ENCODE peak calls at places on chromosomes 5 and 9, in four cellular contexts. X, I, U and F are unnamed samples.

GRCh38 chr9:101478444-101478843 is 42.9 kb upstream of the ALDOB start:
- DNase-seq in X (no peak), I (no peak), U (no peak), F (no peak)

GRCh38 chr9:80157561-80157983 is 585.8 kb downstream of the TLE4 start:
- DNase-seq in X (no peak), I (no peak), U (no peak), F (no peak)

GRCh38 chr9:34633851-34634550 is 3.6 kb downstream of the SIGMAR1 start:
- DNase-seq in X (no peak), I (peak), U (peak), F (peak)

GRCh38 chr5:60357302-60357701 is 342.7 kb downstream of the DEPDC1B start:
- DNase-seq in X (no peak), I (no peak), U (peak), F (no peak)

GRCh38 chr5:57524661-57525060 is 42.0 kb upstream of the ACTBL2 start:
- DNase-seq in X (no peak), I (no peak), U (no peak), F (no peak)

GRCh38 chr5:152547202-152547601 is 142.1 kb upstream of the NMUR2 start:
- DNase-seq in X (no peak), I (no peak), U (no peak), F (no peak)

GRCh38 chr5:108003178-108003577 is 332.4 kb upstream of the EFNA5 start:
- DNase-seq in X (peak), I (no peak), U (peak), F (no peak)

GRCh38 chr9:15246243-15246642 is 60.8 kb downstream of the TTC39B start:
- DNase-seq in X (no peak), I (no peak), U (no peak), F (no peak)

GRCh38 chr9:115595951-115596742 is 478.2 kb upstream of the TNC start:
- DNase-seq in X (no peak), I (no peak), U (no peak), F (no peak)

GRCh38 chr5:106195679-106196078 is 1475.1 kb downstream of the EFNA5 start:
- DNase-seq in X (no peak), I (no peak), U (no peak), F (no peak)

GRCh38 chr5:61805101-61805500 is 473.0 kb downstream of the ZSWIM6 start:
- DNase-seq in X (no peak), I (no peak), U (no peak), F (no peak)

GRCh38 chr9:113522419-113522818 is 58.9 kb downstream of the RGS3 start:
- DNase-seq in X (no peak), I (no peak), U (no peak), F (no peak)

GRCh38 chr9:38371495-38371894 is 21.0 kb upstream of the ALDH1B1 start:
- DNase-seq in X (peak), I (no peak), U (no peak), F (peak)

GRCh38 chr5:102865510-102866314 is 110.6 kb downstream of the PAM start:
- DNase-seq in X (peak), I (peak), U (peak), F (no peak)

GRCh38 chr9:87498046-87498815 is 564 bp downstream of the DAPK1 start:
- DNase-seq in X (no peak), I (peak), U (peak), F (peak)

GRCh38 chr5:120599576-120599975 is 135.5 kb downstream of the PRR16 start:
- DNase-seq in X (no peak), I (no peak), U (no peak), F (no peak)

GRCh38 chr5:8340739-8341344 is 471.9 kb downstream of the MTRR start:
- DNase-seq in X (no peak), I (peak), U (peak), F (no peak)

GRCh38 chr9:78707481-78707977 is 410.6 kb downstream of the PSAT1 start:
- DNase-seq in X (peak), I (no peak), U (no peak), F (no peak)

GRCh38 chr5:104635216-104635615 is 1072.6 kb upstream of the NUDT12 start:
- DNase-seq in X (no peak), I (no peak), U (no peak), F (no peak)

GRCh38 chr5:173395257-173395932 is 67.2 kb upstream of the STC2 start:
- DNase-seq in X (no peak), I (no peak), U (no peak), F (peak)

GRCh38 chr9:97563458-97564135 is 62.1 kb downstream of the TMOD1 start:
- DNase-seq in X (no peak), I (peak), U (no peak), F (no peak)

GRCh38 chr5:53048248-53048647 is 59.1 kb downstream of the ITGA2 start:
- DNase-seq in X (no peak), I (no peak), U (no peak), F (no peak)

GRCh38 chr5:158406884-158407790 is 548.2 kb upstream of the CLINT1 start:
- DNase-seq in X (no peak), I (no peak), U (no peak), F (no peak)

GRCh38 chr5:177300236-177300880 is 3.2 kb downstream of the RAB24 start:
- DNase-seq in X (peak), I (no peak), U (no peak), F (peak)

GRCh38 chr9:95507456-95508241 is 9.1 kb downstream of the PTCH1 start:
- DNase-seq in X (no peak), I (peak), U (peak), F (no peak)

GRCh38 chr5:13218518-13218917 is 726.0 kb downstream of the DNAH5 start:
- DNase-seq in X (no peak), I (no peak), U (no peak), F (no peak)
- TF ChIP-seq NRF1 in X (no peak), I (no peak), U (no peak), F (no peak)

GRCh38 chr5:133696782-133697507 is 84.6 kb upstream of the FSTL4 start:
- DNase-seq in X (no peak), I (no peak), U (no peak), F (no peak)
- TF ChIP-seq NRF1 in X (no peak), I (no peak), U (no peak), F (no peak)

DNA sequence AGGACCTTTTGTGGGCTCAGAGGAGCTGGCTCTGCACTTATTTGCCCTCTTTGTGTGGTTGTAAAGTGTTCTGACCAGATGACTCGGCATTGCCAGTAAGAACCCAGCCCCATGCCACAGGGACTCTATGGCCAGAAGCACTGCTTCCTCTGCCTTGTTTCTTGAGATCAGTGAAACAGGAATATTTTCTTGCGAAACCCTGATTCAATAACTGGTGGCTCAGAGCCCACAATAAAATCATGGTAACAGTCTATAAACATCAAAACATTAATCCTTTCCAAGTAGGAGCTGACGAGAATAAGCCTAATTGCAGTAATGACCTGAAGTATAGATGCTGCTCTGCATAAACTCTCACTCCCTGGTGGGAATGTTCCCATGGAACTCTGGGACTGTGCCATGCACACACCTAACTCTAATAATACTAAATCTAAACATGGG is 344.3 kb downstream of the ZNF608 start:
- DNase-seq in X (no peak), I (no peak), U (no peak), F (no peak)
- TF ChIP-seq NRF1 in X (no peak), I (no peak), U (no peak), F (no peak)

GRCh38 chr5:1218351-1219080 is 6.7 kb upstream of the SLC6A18 start:
- DNase-seq in X (no peak), I (no peak), U (no peak), F (no peak)

GRCh38 chr5:1216918-1217295 is 8.3 kb upstream of the SLC6A18 start:
- DNase-seq in X (no peak), I (no peak), U (no peak), F (no peak)

GRCh38 chr5:1219098-1219767 is 5.9 kb upstream of the SLC6A18 start:
- DNase-seq in X (no peak), I (no peak), U (no peak), F (no peak)

GRCh38 chr5:1216211-1216917 is 8.8 kb upstream of the SLC6A18 start:
- DNase-seq in X (no peak), I (no peak), U (no peak), F (no peak)

DNA sequence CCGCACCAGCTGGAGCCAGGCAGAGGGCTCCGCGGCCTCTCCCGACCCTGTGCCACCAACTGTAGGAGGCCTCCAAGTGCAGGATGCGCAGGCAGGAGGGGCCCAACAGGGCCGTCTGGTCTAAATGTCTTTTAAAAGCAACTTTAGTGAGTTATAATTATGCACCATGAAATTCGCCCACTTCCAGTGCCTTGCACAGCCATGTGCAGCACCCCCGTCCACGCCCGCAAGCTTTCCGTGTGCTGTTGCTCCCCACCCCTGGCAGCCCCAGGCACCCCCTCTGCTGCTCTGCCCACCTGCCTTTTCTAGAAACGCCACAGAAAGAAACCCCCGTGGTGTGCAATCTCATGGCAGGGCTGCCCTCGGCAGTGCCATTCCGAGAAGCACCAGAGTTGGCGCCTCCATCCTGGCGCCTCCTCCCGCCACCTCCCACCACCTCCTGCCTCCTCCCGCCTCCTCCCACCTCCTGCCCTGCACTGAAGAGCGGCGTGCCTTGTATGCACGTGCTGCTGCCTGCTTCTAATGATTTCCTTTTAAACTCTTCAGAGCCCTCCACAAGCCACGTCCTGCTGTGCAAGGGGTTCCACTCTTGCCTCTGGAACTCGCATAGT is 7.5 kb upstream of the SLC6A18 start:
- DNase-seq in X (no peak), I (no peak), U (no peak), F (no peak)
- TF ChIP-seq NRF1 in X (no peak), I (no peak), U (no peak), F (no peak)

GRCh38 chr5:172356047-172356446 is 72.5 kb upstream of the UBTD2 start:
- DNase-seq in X (no peak), I (no peak), U (no peak), F (no peak)
- TF ChIP-seq NRF1 in X (no peak), I (no peak), U (no peak), F (no peak)

DNA sequence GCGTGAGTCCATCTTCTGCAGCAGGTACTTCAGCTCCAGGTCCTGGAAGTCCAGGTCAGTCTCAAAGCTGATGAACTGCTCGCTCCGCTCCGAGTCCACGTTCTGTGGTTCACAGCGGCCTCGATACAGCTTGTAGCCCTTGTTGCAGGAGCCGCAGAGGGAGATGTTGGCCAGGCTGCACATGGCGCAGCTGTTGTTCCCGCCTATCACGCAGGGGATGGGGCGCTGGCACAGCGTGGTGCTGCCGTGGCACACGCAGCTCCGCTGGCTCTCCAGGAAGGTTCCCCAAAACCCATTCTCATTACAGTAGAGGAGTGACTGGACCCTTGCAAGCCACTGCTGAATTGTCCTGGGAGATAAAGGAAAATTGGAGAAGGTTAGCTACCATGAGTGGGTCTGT is 201.4 kb downstream of the BRINP1 start:
- DNase-seq in X (no peak), I (no peak), U (no peak), F (no peak)
- TF ChIP-seq NRF1 in X (no peak), I (no peak), U (no peak), F (no peak)

GRCh38 chr9:111572945-111573604 is 26.4 kb downstream of the PTGR1 start:
- DNase-seq in X (no peak), I (no peak), U (no peak), F (no peak)
- TF ChIP-seq NRF1 in X (no peak), I (no peak), U (no peak), F (no peak)